ENCODE peak calls at places on chromosomes 7 and 10, in eight cellular contexts. A, H, K, B, N, Z, R and F are unnamed samples.

GRCh38 chr7:100966542-100967291 is 2.6 kb upstream of the MUC12 start:
- DNase-seq in A (no peak), H (no peak), K (no peak), B (no peak), N (no peak), Z (no peak), R (no peak), F (peak; percentile 64)

GRCh38 chr10:47277352-47278151 is 22.4 kb upstream of the GDF10 start:
- DNase-seq in A (no peak), H (no peak), K (no peak), B (no peak), N (no peak), Z (no peak), R (no peak), F (no peak)

GRCh38 chr7:90594791-90595317 is 1.3 kb upstream of the CDK14 start:
- DNase-seq in A (no peak), H (no peak), K (peak; percentile 2), B (no peak), N (peak; percentile 24), Z (peak; percentile 95), R (peak; percentile 32), F (no peak)

GRCh38 chr10:125262920-125263319 is 102.6 kb upstream of the CTBP2 start:
- DNase-seq in A (no peak), H (no peak), K (no peak), B (no peak), N (no peak), Z (no peak), R (no peak), F (no peak)

GRCh38 chr10:102643346-102644065 is 773 bp upstream of the TRIM8 start:
- DNase-seq in A (peak; percentile 75), H (peak; percentile 77), K (peak; percentile 62), B (peak; percentile 37), N (no peak), Z (peak; percentile 59), R (peak; percentile 46), F (peak; percentile 84)

GRCh38 chr7:83468251-83468739 is 180.6 kb downstream of the SEMA3E start:
- DNase-seq in A (peak; percentile 100), H (peak; percentile 59), K (peak; percentile 83), B (no peak), N (peak; percentile 84), Z (peak; percentile 98), R (peak; percentile 53), F (peak; percentile 70)

GRCh38 chr7:24102988-24103387 is 181.0 kb upstream of the NPY start:
- DNase-seq in A (no peak), H (no peak), K (no peak), B (no peak), N (no peak), Z (no peak), R (no peak), F (no peak)

GRCh38 chr7:43302211-43302711 is 189.8 kb downstream of the HECW1 start:
- DNase-seq in A (peak; percentile 65), H (no peak), K (no peak), B (no peak), N (no peak), Z (peak; percentile 79), R (no peak), F (no peak)

GRCh38 chr7:135620980-135621850 is 41.1 kb upstream of the STMP1 start:
- DNase-seq in A (peak; percentile 88), H (no peak), K (no peak), B (no peak), N (peak; percentile 7), Z (peak; percentile 82), R (peak; percentile 59), F (no peak)

GRCh38 chr10:71201921-71202713 is 10.3 kb upstream of the UNC5B start:
- DNase-seq in A (no peak), H (no peak), K (no peak), B (no peak), N (no peak), Z (no peak), R (no peak), F (no peak)

GRCh38 chr7:32152576-32152975 is 82.4 kb upstream of the PDE1C start:
- DNase-seq in A (no peak), H (no peak), K (no peak), B (no peak), N (no peak), Z (no peak), R (no peak), F (no peak)

GRCh38 chr7:42432644-42433043 is 195.6 kb upstream of the GLI3 start:
- DNase-seq in A (no peak), H (no peak), K (no peak), B (no peak), N (no peak), Z (no peak), R (peak; percentile 23), F (no peak)

GRCh38 chr7:122311719-122312118 is 7.2 kb upstream of the FEZF1 start:
- DNase-seq in A (no peak), H (no peak), K (no peak), B (no peak), N (no peak), Z (no peak), R (no peak), F (no peak)

GRCh38 chr10:6171891-6172354 is 30.8 kb upstream of the PFKFB3 start:
- DNase-seq in A (no peak), H (no peak), K (peak; percentile 74), B (no peak), N (peak; percentile 45), Z (peak; percentile 94), R (no peak), F (peak; percentile 79)

GRCh38 chr7:95917622-95918021 is 145.3 kb downstream of the DYNC1I1 start:
- DNase-seq in A (no peak), H (no peak), K (no peak), B (no peak), N (no peak), Z (no peak), R (no peak), F (no peak)

GRCh38 chr7:136056827-136057226 is 79.7 kb upstream of the MTPN start:
- DNase-seq in A (no peak), H (no peak), K (no peak), B (no peak), N (no peak), Z (no peak), R (no peak), F (no peak)

GRCh38 chr7:4067476-4067760 is 614.7 kb upstream of the FOXK1 start:
- DNase-seq in A (no peak), H (no peak), K (no peak), B (no peak), N (no peak), Z (no peak), R (no peak), F (no peak)

GRCh38 chr10:86188796-86189558 is 177.6 kb downstream of the GRID1 start:
- DNase-seq in A (no peak), H (no peak), K (no peak), B (no peak), N (no peak), Z (no peak), R (no peak), F (no peak)

GRCh38 chr7:117399820-117400422 is 27.4 kb downstream of the ASZ1 start:
- DNase-seq in A (peak; percentile 39), H (no peak), K (no peak), B (no peak), N (no peak), Z (no peak), R (no peak), F (no peak)

GRCh38 chr7:29408841-29409243 is 154.8 kb upstream of the PRR15 start:
- DNase-seq in A (peak; percentile 78), H (no peak), K (peak; percentile 50), B (peak; percentile 6), N (peak; percentile 11), Z (peak; percentile 40), R (peak; percentile 67), F (no peak)

GRCh38 chr7:133829336-133829897 is 297.7 kb upstream of the LRGUK start:
- DNase-seq in A (peak; percentile 97), H (no peak), K (no peak), B (no peak), N (no peak), Z (peak; percentile 80), R (no peak), F (no peak)

GRCh38 chr7:157017639-157018327 is 7.3 kb upstream of the MNX1 start:
- DNase-seq in A (no peak), H (no peak), K (no peak), B (no peak), N (no peak), Z (no peak), R (no peak), F (no peak)

GRCh38 chr7:108522780-108523179 is 3.2 kb downstream of the PNPLA8 start:
- DNase-seq in A (no peak), H (no peak), K (no peak), B (no peak), N (no peak), Z (no peak), R (no peak), F (no peak)

GRCh38 chr10:75662715-75663114 is 231.3 kb downstream of the LRMDA start:
- DNase-seq in A (no peak), H (no peak), K (no peak), B (no peak), N (peak; percentile 37), Z (peak; percentile 96), R (no peak), F (no peak)